ENCODE peak calls at places on chromosomes 2 and 18, in nine cellular contexts. S is prostate gland, W is GM23338, V is transverse colon, F is H1, U is stomach, R is K562, Z is breast epithelium, I is HepG2. O is an unnamed sample.

GRCh38 chr18:9612215-9612830 is 2.0 kb downstream of the PPP4R1 start:
- DNase-seq in S (peak; percentile 49), W (peak; percentile 37), V (peak; percentile 35), F (no peak), U (peak; percentile 44), R (peak; percentile 52), Z (peak; percentile 43), I (peak; percentile 66), O (no peak)

GRCh38 chr2:227880460-227880859 is 9.0 kb downstream of the DAW1 start:
- DNase-seq in S (no peak), W (no peak), V (no peak), F (no peak), U (no peak), R (no peak), Z (no peak), I (no peak), O (no peak)

GRCh38 chr2:130767408-130767775 is 12.1 kb downstream of the AMER3 start:
- DNase-seq in S (no peak), W (no peak), V (no peak), F (no peak), U (no peak), R (no peak), Z (no peak), I (no peak), O (peak; percentile 69)

GRCh38 chr18:77123313-77124231 is 9.0 kb downstream of the MBP start:
- DNase-seq in S (no peak), W (no peak), V (no peak), F (peak; percentile 48), U (no peak), R (no peak), Z (no peak), I (no peak), O (peak; percentile 84)

GRCh38 chr2:128347701-128348504 is 29.2 kb upstream of the HS6ST1 start:
- DNase-seq in S (peak; percentile 75), W (no peak), V (peak; percentile 30), F (no peak), U (peak; percentile 50), R (no peak), Z (peak; percentile 93), I (no peak), O (peak; percentile 81)

GRCh38 chr2:215542690-215543089 is 106.8 kb upstream of the FN1 start:
- DNase-seq in S (no peak), W (no peak), V (no peak), F (no peak), U (no peak), R (no peak), Z (no peak), I (no peak), O (no peak)

GRCh38 chr2:171923206-171923605 is 945 bp downstream of the HAT1 start:
- DNase-seq in S (no peak), W (peak; percentile 6), V (no peak), F (no peak), U (peak; percentile 28), R (peak; percentile 73), Z (no peak), I (peak; percentile 32), O (no peak)

GRCh38 chr2:198098918-198099317 is 294.5 kb downstream of the PLCL1 start:
- DNase-seq in S (no peak), W (peak; percentile 70), V (no peak), F (no peak), U (no peak), R (peak; percentile 28), Z (no peak), I (no peak), O (no peak)

GRCh38 chr2:120436460-120436739 is 90.5 kb downstream of the INHBB start:
- DNase-seq in S (no peak), W (no peak), V (no peak), F (no peak), U (no peak), R (no peak), Z (no peak), I (no peak), O (no peak)

GRCh38 chr2:230695551-230695950 is 17.1 kb upstream of the CAB39 start:
- DNase-seq in S (no peak), W (no peak), V (no peak), F (no peak), U (no peak), R (no peak), Z (no peak), I (no peak), O (no peak)

GRCh38 chr18:75220786-75221355 is 10.3 kb downstream of the TSHZ1 start:
- DNase-seq in S (no peak), W (no peak), V (no peak), F (no peak), U (no peak), R (no peak), Z (no peak), I (no peak), O (no peak)

GRCh38 chr2:138239902-138240595 is 261.5 kb upstream of the SPOPL start:
- DNase-seq in S (no peak), W (no peak), V (no peak), F (no peak), U (no peak), R (no peak), Z (no peak), I (no peak), O (no peak)

GRCh38 chr2:29114841-29115609 is at the start of gene CLIP4:
- DNase-seq in S (peak; percentile 27), W (peak; percentile 57), V (peak; percentile 42), F (peak; percentile 60), U (peak; percentile 34), R (no peak), Z (peak; percentile 64), I (no peak), O (no peak)

GRCh38 chr18:22813648-22814328 is 119.3 kb upstream of the RBBP8 start:
- DNase-seq in S (peak; percentile 43), W (peak; percentile 56), V (no peak), F (no peak), U (no peak), R (peak; percentile 30), Z (no peak), I (peak; percentile 21), O (no peak)

DNA sequence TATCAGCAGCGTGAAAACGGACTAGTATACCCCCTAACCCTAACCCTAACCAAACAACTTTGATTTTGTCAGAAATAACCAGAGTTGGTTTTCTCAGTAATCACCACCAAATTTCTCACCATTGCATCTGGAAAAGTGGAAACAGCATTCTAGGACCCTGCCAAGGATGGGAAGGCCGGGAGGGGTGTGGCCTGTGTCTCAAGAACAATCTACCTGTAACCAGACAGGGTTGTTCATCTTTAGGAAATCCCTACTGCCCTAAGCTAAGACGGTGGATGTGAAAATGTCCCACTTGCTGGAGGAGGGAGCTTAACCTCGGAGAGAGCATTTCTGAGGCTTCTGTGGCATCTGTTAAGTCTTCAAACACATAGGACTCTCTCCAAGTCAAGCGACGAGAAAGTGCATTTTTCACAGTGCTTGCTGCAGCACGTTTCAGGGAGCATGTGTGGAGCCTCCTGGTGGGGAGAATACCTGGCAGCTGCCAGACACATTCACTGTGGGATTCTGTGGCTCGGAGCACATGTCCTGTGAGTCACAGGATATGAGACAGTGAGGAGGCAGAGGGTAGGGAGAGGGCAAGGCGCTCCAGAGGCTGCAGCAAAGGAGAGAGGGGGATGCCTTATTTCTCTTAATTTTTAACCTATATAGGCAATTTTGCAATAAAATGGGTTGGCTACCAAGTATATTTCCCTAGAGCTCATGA is 207.5 kb downstream of the SPP2 start:
- DNase-seq in S (peak; percentile 82), W (peak; percentile 67), V (peak; percentile 66), F (peak; percentile 54), U (peak; percentile 46), R (peak; percentile 6), Z (peak; percentile 91), I (peak; percentile 64), O (no peak)
- TF ChIP-seq CTCF in S (peak; percentile 64), W (peak; percentile 69), V (peak; percentile 41), F (peak; percentile 67), U (peak; percentile 13), R (peak; percentile 19), Z (peak; percentile 44), I (peak; percentile 70), O (peak; percentile 52)

GRCh38 chr2:54079331-54079730 is 36.1 kb upstream of the ACYP2 start:
- DNase-seq in S (no peak), W (no peak), V (no peak), F (no peak), U (no peak), R (no peak), Z (no peak), I (no peak), O (no peak)

GRCh38 chr2:54083440-54083839 is 32.0 kb upstream of the ACYP2 start:
- DNase-seq in S (no peak), W (no peak), V (no peak), F (no peak), U (no peak), R (no peak), Z (no peak), I (no peak), O (no peak)

GRCh38 chr2:54084600-54084999 is 30.8 kb upstream of the ACYP2 start:
- DNase-seq in S (no peak), W (peak; percentile 24), V (no peak), F (no peak), U (no peak), R (no peak), Z (no peak), I (no peak), O (no peak)

GRCh38 chr2:54083021-54083420 is 32.4 kb upstream of the ACYP2 start:
- DNase-seq in S (no peak), W (peak; percentile 66), V (no peak), F (no peak), U (no peak), R (no peak), Z (no peak), I (no peak), O (no peak)

GRCh38 chr2:54081574-54081973 is 33.8 kb upstream of the ACYP2 start:
- DNase-seq in S (no peak), W (no peak), V (no peak), F (no peak), U (no peak), R (peak; percentile 86), Z (no peak), I (no peak), O (no peak)
- TF ChIP-seq POLR2AphosphoS5 in S (no peak), W (no peak), V (no peak), F (no peak), U (no peak), R (peak; percentile 48), Z (no peak), I (no peak), O (no peak)

DNA sequence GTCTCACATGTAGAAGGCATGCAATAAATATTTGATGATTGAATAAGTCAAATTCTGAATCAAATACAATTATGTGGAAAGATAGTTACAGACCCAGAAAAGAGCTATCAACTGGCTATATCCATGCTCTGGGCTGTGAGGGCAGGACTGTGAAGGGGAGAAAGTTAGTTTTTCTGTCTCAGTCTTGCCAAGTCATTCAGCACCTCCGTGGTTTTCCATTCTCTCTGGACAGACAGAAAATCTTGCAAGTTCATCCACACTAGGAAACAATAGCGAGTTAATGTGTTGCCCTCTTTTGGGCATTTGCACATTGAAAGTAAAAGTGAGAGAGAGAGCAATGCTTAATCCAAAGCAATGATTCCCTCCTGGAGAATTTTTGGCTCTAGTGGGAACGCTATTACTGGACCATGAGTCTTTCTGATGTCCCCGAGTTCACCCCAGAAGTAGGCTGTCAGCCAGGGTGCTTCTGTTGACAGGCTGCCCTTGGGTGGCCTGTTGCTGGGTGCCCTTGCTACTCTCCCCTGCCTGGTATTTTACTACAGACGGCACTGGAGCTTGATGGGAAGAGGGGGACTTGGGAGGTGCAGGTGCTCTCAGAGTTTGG is 238.3 kb downstream of the LOXHD1 start:
- DNase-seq in S (peak; percentile 61), W (no peak), V (no peak), F (no peak), U (no peak), R (no peak), Z (peak; percentile 55), I (no peak), O (no peak)
- TF ChIP-seq CTCF in S (no peak), W (no peak), V (no peak), F (no peak), U (no peak), R (no peak), Z (no peak), I (no peak), O (no peak)

GRCh38 chr18:26656944-26657536 is 108.7 kb upstream of the KCTD1 start:
- DNase-seq in S (peak; percentile 75), W (peak; percentile 79), V (peak; percentile 71), F (peak; percentile 82), U (peak; percentile 85), R (no peak), Z (peak; percentile 66), I (peak; percentile 6), O (no peak)
- TF ChIP-seq POLR2AphosphoS5 in S (peak; percentile 63), W (no peak), V (no peak), F (no peak), U (peak; percentile 32), R (no peak), Z (peak; percentile 52), I (no peak), O (no peak)